ENCODE peak calls at places on chromosomes 12 and 14, in four cellular contexts. One of them, this sample, is unnamed.

GRCh38 chr12:57239587-57240068 is 10.1 kb downstream of the SHMT2 start:
- DNase-seq in A549: no peak
- DNase-seq in GM12878: no peak
- DNase-seq in HepG2: no peak
- DNase-seq in this sample: no peak

GRCh38 chr14:86802726-86803125 is 1190.3 kb downstream of the GALC start:
- DNase-seq in A549: no peak
- DNase-seq in GM12878: no peak
- DNase-seq in HepG2: no peak
- DNase-seq in this sample: no peak

GRCh38 chr12:32270818-32271710 is 128.3 kb upstream of the FGD4 start:
- DNase-seq in A549: peak
- DNase-seq in GM12878: no peak
- DNase-seq in HepG2: peak
- DNase-seq in this sample: peak

GRCh38 chr12:2190896-2191533 is 138.2 kb downstream of the CACNA1C start:
- DNase-seq in A549: no peak
- DNase-seq in GM12878: no peak
- DNase-seq in HepG2: no peak
- DNase-seq in this sample: no peak

GRCh38 chr14:91873476-91874265 is 6.3 kb upstream of the TC2N start:
- DNase-seq in A549: no peak
- DNase-seq in GM12878: peak
- DNase-seq in HepG2: no peak
- DNase-seq in this sample: no peak

GRCh38 chr14:21097616-21098133 is 780 bp downstream of the ZNF219 start:
- DNase-seq in A549: no peak
- DNase-seq in GM12878: no peak
- DNase-seq in HepG2: no peak
- DNase-seq in this sample: no peak

GRCh38 chr14:91394105-91395081 is 23.2 kb downstream of the CCDC88C start:
- DNase-seq in A549: no peak
- DNase-seq in GM12878: no peak
- DNase-seq in HepG2: no peak
- DNase-seq in this sample: no peak

GRCh38 chr14:103194256-103195045 is 71.2 kb downstream of the TNFAIP2 start:
- DNase-seq in A549: peak
- DNase-seq in GM12878: no peak
- DNase-seq in HepG2: peak
- DNase-seq in this sample: no peak

GRCh38 chr12:66020481-66020880 is 110.1 kb downstream of the LLPH start:
- DNase-seq in A549: no peak
- DNase-seq in GM12878: no peak
- DNase-seq in HepG2: no peak
- DNase-seq in this sample: no peak

GRCh38 chr14:31781578-31781977 is 220.4 kb downstream of the NUBPL start:
- DNase-seq in A549: peak
- DNase-seq in GM12878: no peak
- DNase-seq in HepG2: no peak
- DNase-seq in this sample: no peak

GRCh38 chr12:82963961-82964360 is 277.3 kb downstream of the TMTC2 start:
- DNase-seq in A549: no peak
- DNase-seq in GM12878: no peak
- DNase-seq in HepG2: no peak
- DNase-seq in this sample: no peak

GRCh38 chr12:57001448-57001906 is 4.9 kb downstream of the ZBTB39 start:
- DNase-seq in A549: peak
- DNase-seq in GM12878: no peak
- DNase-seq in HepG2: peak
- DNase-seq in this sample: peak

GRCh38 chr12:105569886-105570285 is 239.4 kb downstream of the C12orf75 start:
- DNase-seq in A549: no peak
- DNase-seq in GM12878: no peak
- DNase-seq in HepG2: no peak
- DNase-seq in this sample: no peak

GRCh38 chr14:85634205-85634604 is 104.3 kb downstream of the FLRT2 start:
- DNase-seq in A549: no peak
- DNase-seq in GM12878: no peak
- DNase-seq in HepG2: no peak
- DNase-seq in this sample: no peak
- TF ChIP-seq PBX3 in A549: no peak
- TF ChIP-seq PBX3 in GM12878: no peak
- TF ChIP-seq PBX3 in HepG2: no peak
- TF ChIP-seq PBX3 in this sample: peak

GRCh38 chr14:54194501-54194900 is 202.3 kb upstream of the CDKN3 start:
- DNase-seq in A549: no peak
- DNase-seq in GM12878: no peak
- DNase-seq in HepG2: no peak
- DNase-seq in this sample: no peak
- TF ChIP-seq CHD2 in A549: no peak
- TF ChIP-seq CHD2 in GM12878: no peak
- TF ChIP-seq CHD2 in HepG2: no peak
- TF ChIP-seq CHD2 in this sample: no peak

GRCh38 chr14:99127651-99128167 is 144.3 kb downstream of the BCL11B start:
- DNase-seq in A549: peak
- DNase-seq in GM12878: no peak
- DNase-seq in HepG2: no peak
- DNase-seq in this sample: no peak

GRCh38 chr14:99128185-99128584 is 143.8 kb downstream of the BCL11B start:
- DNase-seq in A549: no peak
- DNase-seq in GM12878: no peak
- DNase-seq in HepG2: no peak
- DNase-seq in this sample: no peak

GRCh38 chr14:99124482-99125104 is 147.4 kb downstream of the BCL11B start:
- DNase-seq in A549: peak
- DNase-seq in GM12878: no peak
- DNase-seq in HepG2: no peak
- DNase-seq in this sample: peak

GRCh38 chr14:99125113-99125512 is 146.9 kb downstream of the BCL11B start:
- DNase-seq in A549: no peak
- DNase-seq in GM12878: no peak
- DNase-seq in HepG2: no peak
- DNase-seq in this sample: no peak

GRCh38 chr14:99125616-99126431 is 146.2 kb downstream of the BCL11B start:
- DNase-seq in A549: no peak
- DNase-seq in GM12878: no peak
- DNase-seq in HepG2: peak
- DNase-seq in this sample: no peak
- TF ChIP-seq PBX3 in A549: no peak
- TF ChIP-seq PBX3 in GM12878: no peak
- TF ChIP-seq PBX3 in HepG2: no peak
- TF ChIP-seq PBX3 in this sample: no peak

DNA sequence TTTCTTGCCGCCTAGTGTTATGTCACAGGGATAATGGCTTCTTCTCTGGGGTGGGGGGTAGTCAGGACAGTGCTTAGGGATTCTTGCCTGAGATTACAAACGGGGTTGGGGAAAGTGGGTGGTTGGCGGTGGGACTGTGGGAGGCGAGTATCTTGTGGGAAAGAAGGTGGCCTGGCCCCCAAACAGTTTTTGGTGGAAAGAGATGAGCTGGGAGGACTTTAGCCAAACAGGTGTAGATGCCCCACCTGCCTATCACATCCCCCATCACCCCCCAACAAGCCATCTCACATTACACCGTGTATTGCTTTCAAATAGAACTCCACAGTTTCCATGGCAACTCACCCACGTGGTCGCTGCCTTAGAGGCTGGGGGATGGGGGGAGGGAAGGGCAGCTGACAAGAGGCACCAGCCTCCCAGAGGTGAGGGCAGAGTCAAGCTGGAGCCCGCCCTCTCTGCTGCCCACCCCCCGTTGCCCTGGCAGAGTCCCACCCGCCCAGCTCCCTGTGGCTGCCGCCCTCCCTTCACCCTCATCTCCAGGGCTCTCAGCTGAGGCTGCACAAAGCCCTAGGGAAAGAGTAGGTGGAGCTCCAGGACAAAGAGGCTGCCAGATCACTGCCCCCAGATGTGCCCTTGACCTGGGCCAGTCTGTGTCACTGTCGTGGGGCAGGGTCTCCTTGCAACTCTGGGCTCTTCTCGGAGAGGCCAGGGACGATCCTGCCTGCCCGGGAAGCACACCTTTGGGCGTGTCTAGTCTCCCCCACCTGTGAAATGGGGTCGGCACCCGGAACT is 98.3 kb downstream of the LRRC74A start:
- DNase-seq in A549: peak
- DNase-seq in GM12878: no peak
- DNase-seq in HepG2: peak
- DNase-seq in this sample: peak
- TF ChIP-seq CHD2 in A549: no peak
- TF ChIP-seq CHD2 in GM12878: no peak
- TF ChIP-seq CHD2 in HepG2: no peak
- TF ChIP-seq CHD2 in this sample: peak

DNA sequence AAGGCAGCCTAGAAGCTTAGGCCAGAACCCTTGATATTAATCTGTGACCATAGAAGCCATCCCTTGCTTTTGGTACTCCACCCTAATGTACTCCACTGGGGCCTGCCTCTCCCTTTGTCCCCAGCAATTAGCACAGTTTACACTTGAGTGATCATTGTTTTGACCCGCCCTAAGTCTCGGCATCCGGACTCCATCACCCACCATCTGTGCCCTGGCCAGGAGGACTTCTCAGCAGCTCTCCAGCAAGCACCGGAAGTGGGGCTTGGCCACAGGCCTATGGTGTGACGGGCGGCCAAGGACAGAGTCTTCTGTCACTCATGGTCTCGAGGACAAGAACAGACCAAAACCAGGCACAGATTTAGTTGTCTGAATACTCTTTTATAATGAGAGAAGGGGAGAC is 126.5 kb upstream of the NTF3 start:
- DNase-seq in A549: no peak
- DNase-seq in GM12878: no peak
- DNase-seq in HepG2: no peak
- DNase-seq in this sample: no peak
- TF ChIP-seq PBX3 in A549: no peak
- TF ChIP-seq PBX3 in GM12878: no peak
- TF ChIP-seq PBX3 in HepG2: no peak
- TF ChIP-seq PBX3 in this sample: no peak

This sample was measured in SK-N-SH.